ENCODE peak calls at places on chromosomes 6 and 20, in four cellular contexts. H is breast epithelium; V is CD8-positive, alpha-beta T cell; Z is kidney. X is an unnamed sample.

GRCh38 chr20:53331151-53331973 is 262.3 kb downstream of the ZNF217 start:
- DNase-seq in H (no peak), V (no peak), Z (no peak), X (no peak)

GRCh38 chr6:52136055-52136454 is 48.6 kb upstream of the PKHD1 start:
- DNase-seq in H (no peak), V (no peak), Z (no peak), X (no peak)

GRCh38 chr20:25000268-25000801 is 7.8 kb upstream of the APMAP start:
- DNase-seq in H (peak; percentile 84), V (no peak), Z (peak; percentile 89), X (peak; percentile 75)

GRCh38 chr6:45483501-45483900 is 105.8 kb upstream of the SUPT3H start:
- DNase-seq in H (no peak), V (no peak), Z (no peak), X (no peak)

GRCh38 chr20:25539742-25540201 is 45.6 kb downstream of the NINL start:
- DNase-seq in H (no peak), V (no peak), Z (no peak), X (no peak)

GRCh38 chr6:17483391-17484016 is 90.1 kb downstream of the CAP2 start:
- DNase-seq in H (no peak), V (no peak), Z (no peak), X (no peak)

GRCh38 chr6:134600671-134601070 is 282.8 kb upstream of the SGK1 start:
- DNase-seq in H (no peak), V (no peak), Z (no peak), X (no peak)

GRCh38 chr6:52654592-52654991 is 16.3 kb upstream of the TMEM14A start:
- DNase-seq in H (no peak), V (no peak), Z (no peak), X (no peak)

GRCh38 chr6:39929733-39930461 is 4.4 kb downstream of the MOCS1 start:
- DNase-seq in H (no peak), V (no peak), Z (no peak), X (no peak)

GRCh38 chr20:24787071-24787470 is 162.0 kb upstream of the CST7 start:
- DNase-seq in H (no peak), V (no peak), Z (no peak), X (no peak)

GRCh38 chr6:42368156-42368555 is 83.6 kb downstream of the TRERF1 start:
- DNase-seq in H (no peak), V (peak; percentile 74), Z (no peak), X (no peak)

GRCh38 chr20:18879262-18879661 is 65.7 kb downstream of the SCP2D1 start:
- DNase-seq in H (no peak), V (no peak), Z (no peak), X (no peak)

GRCh38 chr6:13488015-13488895 is 855 bp upstream of the GFOD1 start:
- DNase-seq in H (no peak), V (peak; percentile 20), Z (peak; percentile 85), X (peak; percentile 69)

GRCh38 chr6:76702187-76702586 is 629.7 kb upstream of the IMPG1 start:
- DNase-seq in H (no peak), V (no peak), Z (no peak), X (no peak)

GRCh38 chr6:170316071-170316470 is 9.5 kb downstream of the FAM120B start:
- DNase-seq in H (no peak), V (no peak), Z (no peak), X (no peak)

GRCh38 chr20:62122659-62123449 is 579 bp downstream of the LSM14B start:
- DNase-seq in H (no peak), V (peak; percentile 61), Z (peak; percentile 89), X (peak; percentile 77)

GRCh38 chr20:64234291-64234791 is 21.2 kb upstream of the PCMTD2 start:
- DNase-seq in H (no peak), V (no peak), Z (peak; percentile 49), X (no peak)

GRCh38 chr20:34312024-34312460 is 8.9 kb upstream of the AHCY start:
- DNase-seq in H (no peak), V (no peak), Z (no peak), X (no peak)

GRCh38 chr6:32659856-32660595 is 6.4 kb downstream of the HLA-DQB1 start:
- DNase-seq in H (no peak), V (no peak), Z (no peak), X (no peak)

GRCh38 chr6:150720774-150721233 is 121.1 kb downstream of the PLEKHG1 start:
- DNase-seq in H (no peak), V (no peak), Z (no peak), X (no peak)

GRCh38 chr20:34065260-34065659 is 46.8 kb downstream of the EIF2S2 start:
- DNase-seq in H (no peak), V (no peak), Z (no peak), X (no peak)

GRCh38 chr6:166957087-166957804 is 896 bp upstream of the RNASET2 start:
- DNase-seq in H (no peak), V (peak; percentile 52), Z (peak; percentile 90), X (peak; percentile 54)

GRCh38 chr6:164478426-164478825 is 831.0 kb downstream of the C6orf118 start:
- DNase-seq in H (no peak), V (no peak), Z (no peak), X (no peak)

GRCh38 chr6:100267721-100268123 is 197.0 kb downstream of the SIM1 start:
- DNase-seq in H (no peak), V (no peak), Z (no peak), X (no peak)

GRCh38 chr6:13479971-13480434 is 7.4 kb downstream of the GFOD1 start:
- DNase-seq in H (no peak), V (no peak), Z (no peak), X (no peak)

GRCh38 chr6:22333802-22334201 is 37.0 kb upstream of the PRL start:
- DNase-seq in H (no peak), V (no peak), Z (no peak), X (no peak)

GRCh38 chr20:64140421-64140820 is 23.8 kb upstream of the MYT1 start:
- DNase-seq in H (peak; percentile 36), V (peak; percentile 1), Z (peak; percentile 32), X (no peak)

GRCh38 chr6:111530777-111531176 is 47.8 kb upstream of the REV3L start:
- DNase-seq in H (no peak), V (no peak), Z (no peak), X (no peak)

GRCh38 chr20:63572788-63573738 is 976 bp downstream of the HELZ2 start:
- DNase-seq in H (no peak), V (no peak), Z (peak; percentile 66), X (no peak)

GRCh38 chr6:108168501-108168979 is 2.7 kb downstream of the NR2E1 start:
- DNase-seq in H (no peak), V (no peak), Z (peak; percentile 76), X (no peak)

DNA sequence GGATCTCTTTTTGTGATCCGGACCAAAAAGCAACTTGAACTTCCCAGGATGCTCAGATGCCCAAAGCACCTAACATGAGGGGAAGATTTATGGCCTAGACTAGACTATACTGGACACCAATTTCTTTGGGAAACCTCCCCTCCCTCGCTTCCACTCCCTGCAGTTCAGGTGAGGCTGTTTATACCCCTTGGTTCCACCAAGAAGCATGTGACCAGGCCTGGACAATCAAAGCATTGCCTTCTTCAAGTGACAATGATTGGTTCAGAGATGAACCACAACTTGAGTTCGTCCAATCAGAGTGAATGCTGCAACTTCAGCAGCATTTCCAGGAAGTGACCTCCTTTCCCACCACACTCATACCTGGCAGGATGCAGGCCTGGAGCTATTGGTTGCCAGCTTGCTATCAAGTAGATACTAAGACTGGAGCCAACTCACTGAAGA is 45.6 kb upstream of the SLC9A8 start:
- DNase-seq in H (no peak), V (no peak), Z (no peak), X (no peak)
- H3K4me1 ChIP-seq in H (peaks cover 20% of the 10 kb centered on the region), V (peaks cover 26% of the 10 kb centered on the region), Z (peaks cover 10% of the 10 kb centered on the region), X (peaks cover 32% of the 10 kb centered on the region)

DNA sequence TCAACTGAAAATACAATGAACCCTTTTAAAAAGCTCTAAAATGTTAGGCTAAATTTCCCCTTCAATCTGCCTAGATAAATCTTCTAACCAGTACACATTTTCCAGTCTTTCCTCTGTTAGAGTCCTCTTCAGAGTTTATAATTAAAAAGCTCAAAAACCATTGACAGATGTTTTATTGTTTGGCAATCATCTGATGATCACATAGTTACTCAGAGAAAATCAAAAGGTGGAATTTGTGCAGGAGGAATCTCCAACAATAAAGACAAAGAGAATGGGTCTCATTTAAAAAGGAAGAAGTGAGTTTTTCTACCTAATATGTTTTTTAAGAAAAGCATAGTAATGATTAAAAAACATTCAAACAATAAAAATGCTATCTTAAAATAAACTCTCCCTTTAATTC is 3.1 kb downstream of the TRAPPC3L start:
- DNase-seq in H (no peak), V (no peak), Z (no peak), X (no peak)
- TF ChIP-seq CTCF in H (no peak), V (no peak), Z (no peak), X (no peak)

GRCh38 chr6:118598324-118598723 is 50.2 kb downstream of the PLN start:
- DNase-seq in H (no peak), V (no peak), Z (no peak), X (no peak)

GRCh38 chr6:118603372-118603771 is 48.0 kb downstream of the CEP85L start:
- DNase-seq in H (no peak), V (no peak), Z (no peak), X (no peak)

GRCh38 chr6:118606858-118607257 is 44.5 kb downstream of the CEP85L start:
- DNase-seq in H (no peak), V (no peak), Z (no peak), X (no peak)

GRCh38 chr6:118606268-118606667 is 45.1 kb downstream of the CEP85L start:
- DNase-seq in H (no peak), V (no peak), Z (no peak), X (no peak)

DNA sequence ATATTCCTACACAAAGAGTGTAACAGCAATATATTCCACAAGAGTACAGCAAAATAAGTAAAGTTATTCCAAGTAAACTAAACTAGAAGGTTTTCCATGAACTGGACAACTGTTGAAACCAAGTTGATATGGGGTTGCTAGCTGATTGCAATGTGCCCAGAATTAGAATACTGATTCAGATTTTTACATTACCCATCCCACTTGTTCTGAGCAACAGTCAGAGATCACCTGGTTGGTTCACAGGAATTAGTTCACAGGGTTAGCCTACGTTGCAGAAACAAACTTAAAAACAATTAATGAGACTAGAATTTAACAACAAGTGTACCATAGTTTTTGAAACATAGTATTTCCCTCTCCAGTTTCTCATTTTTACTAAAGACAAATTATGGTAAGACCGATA is 49.1 kb downstream of the CEP85L start:
- DNase-seq in H (no peak), V (no peak), Z (no peak), X (no peak)
- H3K4me3 ChIP-seq in H (no peak overlapping the region), V (no peak overlapping the region), Z (no peak overlapping the region), X (no peak overlapping the region)

GRCh38 chr6:12344949-12345693 is 55.0 kb downstream of the EDN1 start:
- DNase-seq in H (no peak), V (no peak), Z (no peak), X (no peak)

GRCh38 chr6:12340488-12340818 is 50.3 kb downstream of the EDN1 start:
- DNase-seq in H (no peak), V (no peak), Z (no peak), X (no peak)

GRCh38 chr6:12343122-12343439 is 52.9 kb downstream of the EDN1 start:
- DNase-seq in H (no peak), V (no peak), Z (no peak), X (no peak)

GRCh38 chr6:12343440-12344162 is 53.4 kb downstream of the EDN1 start:
- DNase-seq in H (no peak), V (no peak), Z (no peak), X (no peak)

DNA sequence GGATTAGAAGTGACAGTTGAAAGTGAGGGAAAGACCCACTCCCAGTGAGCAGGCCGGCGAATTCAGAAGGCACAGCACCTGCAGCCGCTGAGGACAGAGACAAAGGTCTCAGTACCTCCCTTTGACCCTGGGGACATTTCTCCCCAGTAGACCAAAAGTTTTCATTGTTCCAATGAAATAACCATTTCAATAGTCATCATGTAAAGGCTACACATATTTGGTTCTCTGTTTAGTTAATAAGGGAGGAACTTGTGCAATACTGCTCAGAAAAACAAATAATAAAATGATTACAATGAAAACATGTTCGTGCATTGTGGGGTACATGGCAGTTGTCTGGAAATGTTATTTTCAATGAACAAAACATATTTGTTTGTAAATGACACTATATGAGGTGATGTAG is 52.5 kb downstream of the EDN1 start:
- DNase-seq in H (no peak), V (no peak), Z (no peak), X (no peak)
- H3K4me1 ChIP-seq in H (no peaks in the 10 kb centered on the region), V (no peaks in the 10 kb centered on the region), Z (peaks cover 34% of the 10 kb centered on the region), X (no peaks in the 10 kb centered on the region)

X was measured in psoas muscle.